ENCODE peak calls at places on chromosomes 12 and 14, in seven cellular contexts. P is GM23248, Y is neural progenitor cell, U is adipocyte, N is IMR-90, G is neuronal stem cell, C is Karpas-422. X is an unnamed sample.

GRCh38 chr12:26884765-26885576 is 52.0 kb upstream of the ITPR2 start:
- DNase-seq in Y (peak; percentile 83), G (peak; percentile 80), C (peak; percentile 96), N (peak; percentile 77), P (peak; percentile 83), U (peak; percentile 93), X (peak; percentile 51)

GRCh38 chr14:30541318-30541717 is 17.6 kb upstream of the G2E3 start:
- DNase-seq in U (no peak), G (no peak), N (no peak), P (no peak), C (no peak), Y (no peak), X (no peak)

GRCh38 chr12:88638388-88638787 is 58.1 kb upstream of the KITLG start:
- DNase-seq in G (no peak), P (peak; percentile 17), C (no peak), N (peak; percentile 26), Y (peak; percentile 31), U (no peak), X (no peak)

GRCh38 chr12:42097971-42098370 is 46.7 kb downstream of the GXYLT1 start:
- DNase-seq in N (no peak), U (no peak), C (no peak), Y (no peak), G (no peak), P (no peak), X (no peak)

GRCh38 chr14:85867450-85867849 is 337.5 kb downstream of the FLRT2 start:
- DNase-seq in P (no peak), C (peak; percentile 73), Y (no peak), N (no peak), G (no peak), U (no peak), X (no peak)

GRCh38 chr12:131783915-131784541 is 44.2 kb upstream of the MMP17 start:
- DNase-seq in N (peak; percentile 86), U (peak; percentile 91), P (peak; percentile 96), Y (no peak), G (no peak), C (no peak), X (peak; percentile 73)

GRCh38 chr14:65817011-65817410 is 404.5 kb downstream of the FUT8 start:
- DNase-seq in Y (no peak), N (no peak), G (no peak), C (no peak), P (no peak), U (no peak), X (no peak)

GRCh38 chr12:84793558-84794367 is 118.8 kb downstream of the SLC6A15 start:
- DNase-seq in P (peak; percentile 74), N (peak; percentile 23), C (no peak), Y (no peak), G (no peak), U (peak; percentile 26), X (no peak)

GRCh38 chr14:65260786-65261185 is 151.7 kb upstream of the FUT8 start:
- DNase-seq in Y (no peak), P (peak; percentile 82), U (peak; percentile 70), N (peak; percentile 88), G (no peak), C (no peak), X (no peak)

GRCh38 chr12:54439521-54440255 is 20.6 kb upstream of the ITGA5 start:
- DNase-seq in U (peak; percentile 87), P (peak; percentile 87), G (no peak), N (peak; percentile 86), Y (peak; percentile 64), C (peak; percentile 75), X (peak; percentile 38)

GRCh38 chr14:22226381-22226780 is 362.6 kb downstream of the DAD1 start:
- DNase-seq in G (no peak), P (peak; percentile 2), N (peak; percentile 59), Y (peak; percentile 31), U (no peak), C (peak; percentile 94), X (no peak)

GRCh38 chr14:94769413-94770250 is at the start of gene GSC:
- DNase-seq in Y (peak; percentile 92), N (peak; percentile 5), C (no peak), P (peak; percentile 84), G (no peak), U (peak; percentile 85), X (no peak)

GRCh38 chr14:76977793-76978730 is 50.4 kb downstream of the IRF2BPL start:
- DNase-seq in C (no peak), U (peak; percentile 26), P (peak; percentile 84), G (no peak), Y (no peak), N (peak; percentile 91), X (no peak)

GRCh38 chr12:19436931-19437330 is 2.4 kb upstream of the AEBP2 start:
- DNase-seq in P (no peak), Y (no peak), N (no peak), G (no peak), U (no peak), C (no peak), X (no peak)

GRCh38 chr12:121986494-121987245 is 35.0 kb upstream of the BCL7A start:
- DNase-seq in N (no peak), G (no peak), Y (no peak), P (no peak), U (no peak), C (no peak), X (no peak)

GRCh38 chr14:78530078-78530477 is 359.9 kb downstream of the NRXN3 start:
- DNase-seq in C (peak; percentile 82), P (peak; percentile 41), G (peak; percentile 76), Y (peak; percentile 88), N (no peak), U (peak; percentile 31), X (no peak)

GRCh38 chr12:42090899-42091298 is 53.8 kb downstream of the GXYLT1 start:
- DNase-seq in G (no peak), C (no peak), U (peak; percentile 62), N (peak; percentile 66), P (peak; percentile 74), Y (no peak), X (no peak)

GRCh38 chr14:53174918-53175317 is 21.8 kb upstream of the DDHD1 start:
- DNase-seq in C (no peak), G (peak; percentile 45), U (no peak), Y (peak; percentile 76), P (no peak), N (no peak), X (no peak)

GRCh38 chr14:26401170-26401968 is 196.5 kb downstream of the NOVA1 start:
- DNase-seq in C (no peak), Y (no peak), P (no peak), G (no peak), N (no peak), U (no peak), X (no peak)

GRCh38 chr12:69648476-69648875 is 37.8 kb upstream of the LRRC10 start:
- DNase-seq in N (peak; percentile 96), Y (no peak), C (no peak), U (peak; percentile 86), G (no peak), P (peak; percentile 94), X (no peak)

GRCh38 chr12:69653703-69654102 is 43.0 kb upstream of the LRRC10 start:
- DNase-seq in G (no peak), P (peak; percentile 56), C (peak; percentile 68), N (peak; percentile 43), Y (no peak), U (peak; percentile 38), X (no peak)

GRCh38 chr12:69647178-69647577 is 36.5 kb upstream of the LRRC10 start:
- DNase-seq in U (no peak), G (no peak), N (no peak), C (peak; percentile 61), P (no peak), Y (no peak), X (no peak)

GRCh38 chr12:69651922-69652321 is 41.2 kb upstream of the LRRC10 start:
- DNase-seq in Y (no peak), G (no peak), C (no peak), N (no peak), U (no peak), P (no peak), X (no peak)

DNA sequence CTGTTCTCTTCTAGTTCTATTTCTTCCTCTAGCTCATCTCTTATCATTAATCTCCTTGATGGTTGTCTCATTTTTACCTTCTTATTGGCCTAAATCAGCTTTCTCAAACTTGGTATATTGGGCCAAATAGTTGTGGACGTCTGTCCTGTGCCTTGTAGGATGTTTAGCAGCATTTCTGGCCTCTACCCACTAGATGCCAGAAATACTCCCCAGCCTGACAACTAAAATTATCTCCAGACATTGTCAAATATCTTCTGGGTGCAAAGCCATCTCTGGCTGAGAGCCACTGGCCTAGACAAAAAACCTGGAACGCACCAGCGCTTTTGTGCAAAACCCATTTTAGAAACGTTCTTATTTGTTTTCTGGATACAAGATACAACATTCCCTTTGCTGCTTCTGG is 38.8 kb upstream of the LRRC10 start:
- DNase-seq in P (no peak), N (no peak), C (no peak), U (no peak), G (no peak), Y (no peak), X (no peak)
- H3K9ac ChIP-seq in P (no peak overlapping the region), N (no peak overlapping the region), C (no peak overlapping the region), U (no peak overlapping the region), G (no peak overlapping the region), Y (no peak overlapping the region), X (no peak overlapping the region)

GRCh38 chr12:12236896-12237295 is 29.9 kb downstream of the LRP6 start:
- DNase-seq in G (no peak), C (no peak), Y (peak; percentile 47), U (no peak), P (no peak), N (no peak), X (no peak)
- H3K9ac ChIP-seq in G (no peak overlapping the region), C (no peak overlapping the region), Y (no peak overlapping the region), U (no peak overlapping the region), P (no peak overlapping the region), N (no peak overlapping the region), X (no peak overlapping the region)

DNA sequence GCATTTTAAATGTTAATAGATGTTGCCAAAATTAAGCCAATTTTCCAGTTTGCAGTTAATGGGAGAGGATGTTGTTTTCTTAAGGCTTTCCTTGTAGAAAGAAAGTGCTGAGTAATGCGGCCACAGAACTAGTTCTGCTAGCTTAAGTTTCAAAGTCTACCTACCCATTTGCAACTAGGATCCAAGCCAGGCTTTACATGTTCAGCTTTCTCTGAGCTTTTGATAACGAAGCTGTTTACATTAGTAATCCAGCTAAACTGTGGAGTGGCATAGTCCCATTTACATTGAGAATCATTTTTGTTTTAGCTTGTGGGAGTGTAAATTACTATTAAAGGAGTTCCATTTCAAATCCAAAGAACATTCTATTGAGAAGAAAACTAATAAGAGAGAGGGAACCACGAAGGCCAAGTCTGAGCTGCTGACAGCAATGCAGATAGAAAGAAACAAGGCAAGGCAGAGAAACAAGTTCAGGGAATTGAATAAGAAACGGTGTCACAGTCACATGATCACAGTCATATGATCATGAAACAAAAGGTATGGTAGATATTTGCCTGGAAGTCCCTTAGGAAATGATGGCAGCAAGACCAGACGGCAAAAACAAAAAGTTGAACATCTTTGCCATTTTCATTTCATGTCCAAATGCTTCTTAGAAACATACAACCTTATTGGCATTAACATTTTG is 274.9 kb downstream of the PAWR start:
- DNase-seq in G (no peak), P (peak; percentile 15), N (peak; percentile 77), U (peak; percentile 48), C (no peak), Y (no peak), X (no peak)
- H3K9ac ChIP-seq in G (no peak overlapping the region), P (no peak overlapping the region), N (no peak overlapping the region), U (no peak overlapping the region), C (no peak overlapping the region), Y (no peak overlapping the region), X (no peak overlapping the region)

DNA sequence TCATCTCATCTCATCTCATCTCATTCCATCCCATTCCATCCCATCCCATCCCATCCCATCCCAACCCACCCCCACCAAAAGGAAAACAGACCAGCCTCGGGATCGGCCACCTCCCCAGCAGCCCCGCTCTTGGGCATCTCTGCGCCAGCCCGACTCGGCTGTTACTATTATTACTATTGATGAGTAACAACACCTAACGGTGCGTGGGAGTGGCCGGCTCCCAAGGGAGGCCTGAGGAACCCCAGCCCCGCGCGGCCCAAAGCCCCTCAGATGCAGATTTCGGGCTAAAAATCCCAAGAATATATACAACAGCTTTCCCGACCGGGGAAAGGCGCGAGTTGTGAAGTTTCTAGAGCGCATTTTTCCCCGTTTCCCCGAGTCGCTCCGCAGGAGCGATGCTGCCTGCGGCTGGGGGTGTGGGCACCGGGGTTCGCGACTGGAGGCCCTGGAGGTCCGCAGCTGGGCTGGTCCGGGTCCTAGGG is 594 bp downstream of the NT5DC3 start:
- DNase-seq in U (peak; percentile 62), G (no peak), P (peak; percentile 82), N (peak; percentile 25), C (peak; percentile 49), Y (no peak), X (no peak)
- H3K9ac ChIP-seq in U (peak overlapping the region; percentile 86), G (peak overlapping the region; percentile 95), P (peak overlapping the region; percentile 86), N (peak overlapping the region; percentile 81), C (peak overlapping the region; percentile 71), Y (peak overlapping the region; percentile 17), X (peak overlapping the region; percentile 85)